ENCODE peak calls at places on chromosomes 4 and X, in five cellular contexts. B is GM12892, U is K562, X is Peyer's patch, R is breast epithelium. C is an unnamed sample.

GRCh38 chr4:114606240-114606639 is 7.6 kb downstream of the UGT8 start:
- DNase-seq in X (no peak), U (no peak), R (no peak), B (no peak), C (no peak)

GRCh38 chr4:170716868-170717267 is 627.1 kb upstream of the AADAT start:
- DNase-seq in R (no peak), U (no peak), B (no peak), X (no peak), C (no peak)

GRCh38 chr4:61239250-61239649 is 39.1 kb downstream of the ADGRL3 start:
- DNase-seq in R (no peak), B (no peak), U (no peak), X (no peak), C (no peak)

GRCh38 chr4:6332042-6332668 is 62.5 kb downstream of the WFS1 start:
- DNase-seq in B (no peak), U (peak; percentile 72), R (no peak), X (no peak), C (no peak)

GRCh38 chrX:1392376-1393130 is 640 bp upstream of the SLC25A6 start:
- DNase-seq in B (peak; percentile 58), U (peak; percentile 46), X (no peak), R (peak; percentile 67), C (no peak)

GRCh38 chr4:145938618-145939177 is at the start of gene ZNF827:
- DNase-seq in B (no peak), X (peak; percentile 76), U (no peak), R (peak; percentile 49), C (peak; percentile 74)

GRCh38 chr4:145679520-145679919 is 426 bp upstream of the C4orf51 start:
- DNase-seq in B (no peak), X (no peak), R (peak; percentile 26), U (no peak), C (no peak)

GRCh38 chr4:36323801-36324419 is 42.5 kb downstream of the DTHD1 start:
- DNase-seq in X (no peak), U (no peak), B (no peak), R (no peak), C (no peak)

GRCh38 chr4:13542577-13543042 is 1.7 kb downstream of the NKX3-2 start:
- DNase-seq in B (no peak), R (no peak), U (no peak), X (no peak), C (no peak)

GRCh38 chr4:921830-922331 is 10.2 kb downstream of the GAK start:
- DNase-seq in R (no peak), B (no peak), U (no peak), X (peak; percentile 76), C (no peak)

GRCh38 chrX:75746891-75747639 is 38.0 kb downstream of the MAGEE2 start:
- DNase-seq in U (no peak), X (peak; percentile 22), B (no peak), R (no peak), C (no peak)

GRCh38 chr4:144174401-144175067 is 34.0 kb upstream of the GYPA start:
- DNase-seq in U (peak; percentile 28), R (no peak), X (no peak), B (no peak), C (peak; percentile 44)

GRCh38 chr4:84994280-84994679 is 27.8 kb upstream of the WDFY3 start:
- DNase-seq in U (no peak), X (no peak), R (no peak), B (no peak), C (no peak)

GRCh38 chr4:148935179-148935578 is 493.0 kb upstream of the NR3C2 start:
- DNase-seq in B (no peak), R (no peak), X (no peak), U (no peak), C (no peak)

GRCh38 chrX:104117753-104118152 is 5.4 kb downstream of the ZCCHC18 start:
- DNase-seq in X (no peak), R (no peak), B (no peak), U (no peak), C (no peak)

GRCh38 chr4:57094482-57095223 is 15.5 kb downstream of the IGFBP7 start:
- DNase-seq in U (no peak), X (no peak), R (no peak), B (no peak), C (no peak)

GRCh38 chrX:36908801-36909403 is 99.3 kb upstream of the FAM47C start:
- DNase-seq in B (no peak), R (no peak), U (peak; percentile 4), X (no peak), C (peak; percentile 5)

GRCh38 chr4:174690665-174691064 is 138.4 kb downstream of the GLRA3 start:
- DNase-seq in R (no peak), U (no peak), X (no peak), B (no peak), C (peak; percentile 23)

GRCh38 chr4:48290146-48290772 is 20.6 kb upstream of the TEC start:
- DNase-seq in B (no peak), U (peak; percentile 68), R (no peak), X (no peak), C (peak; percentile 66)

GRCh38 chrX:13756381-13756780 is 21.8 kb downstream of the OFD1 start:
- DNase-seq in U (no peak), R (no peak), B (no peak), X (no peak), C (no peak)

GRCh38 chr4:140222175-140222574 is 68.2 kb upstream of the MAML3 start:
- DNase-seq in B (no peak), U (no peak), X (no peak), R (no peak), C (no peak)

GRCh38 chr4:93018243-93018642 is 714.5 kb downstream of the GRID2 start:
- DNase-seq in R (no peak), X (no peak), B (no peak), U (no peak), C (no peak)

GRCh38 chrX:110021180-110022022 is 18.5 kb downstream of the TMEM164 start:
- DNase-seq in R (no peak), X (no peak), B (no peak), U (no peak), C (no peak)

GRCh38 chr4:69025191-69025998 is 70.9 kb upstream of the UGT2B7 start:
- DNase-seq in X (no peak), B (no peak), U (no peak), R (no peak), C (peak; percentile 27)

GRCh38 chr4:70712150-70712549 is 9.6 kb upstream of the RUFY3 start:
- DNase-seq in U (no peak), R (no peak), X (no peak), B (no peak), C (no peak)

GRCh38 chr4:185839204-185839712 is 27.3 kb upstream of the SORBS2 start:
- DNase-seq in X (no peak), U (no peak), R (peak; percentile 38), B (no peak), C (no peak)

GRCh38 chrX:102517331-102517730 is 792 bp upstream of the TMSB15A start:
- DNase-seq in R (no peak), B (no peak), U (no peak), X (no peak), C (peak; percentile 12)

GRCh38 chr4:23614284-23614892 is 275.5 kb downstream of the PPARGC1A start:
- DNase-seq in X (no peak), R (no peak), B (no peak), U (peak; percentile 6), C (no peak)

GRCh38 chr4:165048170-165048569 is 5.5 kb upstream of the TRIM75 start:
- DNase-seq in B (no peak), U (no peak), R (no peak), X (no peak), C (no peak)

GRCh38 chr4:22969314-22969896 is 276.7 kb downstream of the GBA3 start:
- DNase-seq in R (no peak), X (no peak), U (no peak), B (no peak), C (no peak)

GRCh38 chr4:53991821-53992220 is 72.6 kb downstream of the CHIC2 start:
- DNase-seq in U (no peak), B (no peak), R (no peak), X (no peak), C (no peak)

GRCh38 chr4:102826890-102827673 is at the start of gene UBE2D3:
- DNase-seq in R (peak; percentile 94), U (peak; percentile 76), B (peak; percentile 30), X (peak; percentile 92), C (peak; percentile 99)
- TF ChIP-seq POLR2A in R (peak; percentile 93), U (peak; percentile 94), B (peak; percentile 81), X (peak; percentile 66), C (peak; percentile 93)

GRCh38 chrX:106901781-106902219 is 1.3 kb downstream of the RIPPLY1 start:
- DNase-seq in X (no peak), R (no peak), U (no peak), B (no peak), C (no peak)
- TF ChIP-seq POLR2A in X (no peak), R (no peak), U (no peak), B (no peak), C (no peak)

DNA sequence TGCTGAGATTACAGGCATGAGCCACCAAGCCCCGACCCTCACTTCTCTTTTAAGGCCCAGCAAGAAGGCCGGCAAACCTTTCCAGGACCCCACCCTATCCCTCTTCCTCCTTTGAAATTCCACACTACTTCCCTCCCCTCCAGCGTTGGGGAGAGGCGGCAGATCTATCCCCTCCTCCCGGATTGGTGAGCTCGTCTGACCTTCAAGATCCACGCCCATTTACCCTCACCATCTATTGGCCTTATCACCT is 4.5 kb upstream of the PRICKLE3 start:
- DNase-seq in R (no peak), X (no peak), U (no peak), B (no peak), C (no peak)
- TF ChIP-seq POLR2A in R (peak; percentile 26), X (peak; percentile 64), U (peak; percentile 29), B (no peak), C (no peak)

GRCh38 chrX:153725039-153725831 is 579 bp downstream of the ABCD1 start:
- DNase-seq in X (no peak), B (no peak), U (no peak), R (no peak), C (no peak)

GRCh38 chrX:153728095-153728494 is 3.4 kb downstream of the ABCD1 start:
- DNase-seq in R (no peak), B (no peak), X (no peak), U (no peak), C (no peak)

GRCh38 chrX:153725832-153726285 is 1.2 kb downstream of the ABCD1 start:
- DNase-seq in R (no peak), U (no peak), B (no peak), X (peak; percentile 16), C (no peak)

GRCh38 chrX:153727108-153727931 is 2.7 kb downstream of the ABCD1 start:
- DNase-seq in B (no peak), X (peak; percentile 17), U (no peak), R (no peak), C (no peak)

DNA sequence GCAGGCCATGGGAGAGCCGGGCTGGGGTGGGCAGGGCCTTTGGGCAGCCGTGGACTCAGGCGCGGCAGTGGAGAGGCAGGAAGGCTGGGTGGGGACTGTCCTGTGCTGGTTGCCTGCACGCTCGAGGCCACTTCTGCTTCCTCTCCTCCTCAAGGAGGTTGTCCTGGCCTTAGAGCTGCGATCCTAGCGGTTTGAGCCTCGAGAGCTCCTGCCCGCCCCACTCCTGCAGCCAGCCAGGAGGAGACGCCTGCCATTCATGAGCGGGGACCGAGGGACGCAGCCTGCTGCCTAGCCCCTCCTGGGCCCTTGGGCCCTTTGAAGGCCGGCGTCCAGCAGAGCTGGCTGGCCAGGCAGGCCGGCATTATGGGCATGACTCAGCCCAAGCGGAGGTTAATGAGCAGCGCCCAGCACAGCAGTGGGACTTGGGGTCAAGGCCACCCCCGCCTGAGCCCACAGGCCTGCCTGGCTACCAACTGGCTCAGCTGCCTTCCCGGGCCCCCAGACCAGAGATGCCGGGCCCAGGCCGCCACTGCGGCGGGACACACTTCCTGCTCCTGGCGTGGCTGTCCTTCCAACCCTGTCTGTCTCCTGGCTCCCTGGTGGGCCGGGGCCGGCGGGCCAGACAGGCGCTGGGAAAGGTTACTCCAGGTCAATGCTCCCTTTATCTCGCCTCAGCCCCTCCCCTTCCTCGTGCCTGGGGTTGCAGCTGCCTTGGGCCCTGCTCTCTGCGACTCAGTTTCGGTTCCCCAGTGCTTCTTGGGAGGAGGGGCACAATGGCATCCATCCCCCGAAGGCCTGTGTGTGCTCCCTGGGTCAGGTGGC is 1.8 kb downstream of the ABCD1 start:
- DNase-seq in B (peak; percentile 82), X (peak; percentile 85), U (peak; percentile 75), R (no peak), C (peak; percentile 81)
- TF ChIP-seq POLR2A in B (no peak), X (no peak), U (peak; percentile 38), R (no peak), C (no peak)

C was measured in erythroblast.